ENCODE peak calls at places on chromosomes 16 and 17, in eight cellular contexts. I, K, M, L, F, H, Z and Q are unnamed samples.
A peak's percentile ranks its signal among the peaks of the same experiment; 100 is the strongest.

GRCh38 chr17:35214631-35215273 is 20.6 kb upstream of the SLC35G3 start:
- DNase-seq in I (no peak), K (no peak), M (no peak), L (no peak), F (no peak), H (no peak), Z (no peak), Q (no peak)

GRCh38 chr16:4544483-4544882 is 5.9 kb upstream of the CDIP1 start:
- DNase-seq in I (no peak), K (no peak), M (no peak), L (no peak), F (no peak), H (no peak), Z (no peak), Q (no peak)

GRCh38 chr16:2319606-2320005 is 20.9 kb downstream of the ABCA3 start:
- DNase-seq in I (no peak), K (no peak), M (no peak), L (no peak), F (no peak), H (no peak), Z (no peak), Q (no peak)

GRCh38 chr17:81518785-81519283 is 6.2 kb upstream of the ACTG1 start:
- DNase-seq in I (no peak), K (no peak), M (no peak), L (peak; percentile 63), F (no peak), H (peak; percentile 55), Z (peak; percentile 48), Q (no peak)

GRCh38 chr17:46031440-46031839 is 32.4 kb downstream of the STH start:
- DNase-seq in I (no peak), K (no peak), M (no peak), L (no peak), F (no peak), H (no peak), Z (no peak), Q (no peak)

GRCh38 chr17:68033636-68034451 is 1.7 kb upstream of the KPNA2 start:
- DNase-seq in I (peak; percentile 65), K (peak; percentile 65), M (peak; percentile 65), L (peak; percentile 37), F (peak; percentile 96), H (peak; percentile 90), Z (peak; percentile 93), Q (no peak)

GRCh38 chr17:63189082-63189481 is 223.0 kb downstream of the TANC2 start:
- DNase-seq in I (no peak), K (peak; percentile 78), M (peak; percentile 66), L (no peak), F (no peak), H (no peak), Z (no peak), Q (no peak)

GRCh38 chr16:657487-657886 is 8.3 kb downstream of the WDR90 start:
- DNase-seq in I (no peak), K (no peak), M (no peak), L (no peak), F (no peak), H (no peak), Z (no peak), Q (no peak)

GRCh38 chr16:10770907-10771306 is 27.3 kb downstream of the NUBP1 start:
- DNase-seq in I (no peak), K (no peak), M (no peak), L (no peak), F (no peak), H (no peak), Z (no peak), Q (no peak)

GRCh38 chr17:16446338-16446983 is 31.1 kb downstream of the TRPV2 start:
- DNase-seq in I (no peak), K (no peak), M (no peak), L (no peak), F (no peak), H (no peak), Z (no peak), Q (no peak)

GRCh38 chr17:63477471-63478440 is 895 bp downstream of the ACE start:
- DNase-seq in I (no peak), K (no peak), M (no peak), L (no peak), F (no peak), H (no peak), Z (no peak), Q (no peak)

GRCh38 chr17:37527249-37527851 is 37.7 kb downstream of the DUSP14 start:
- DNase-seq in I (no peak), K (peak; percentile 70), M (peak; percentile 66), L (peak; percentile 72), F (peak; percentile 9), H (peak; percentile 70), Z (peak; percentile 68), Q (no peak)

GRCh38 chr17:74873036-74873873 is 461 bp upstream of the FDXR start:
- DNase-seq in I (peak; percentile 99), K (peak; percentile 100), M (peak; percentile 100), L (peak; percentile 100), F (peak; percentile 99), H (peak; percentile 100), Z (peak; percentile 100), Q (peak; percentile 99)

GRCh38 chr17:13770702-13771101 is 169.0 kb upstream of the HS3ST3A1 start:
- DNase-seq in I (no peak), K (no peak), M (no peak), L (no peak), F (no peak), H (no peak), Z (no peak), Q (no peak)

GRCh38 chr16:31869511-31870201 is 4.0 kb upstream of the ZNF267 start:
- DNase-seq in I (peak; percentile 35), K (peak; percentile 92), M (peak; percentile 66), L (peak; percentile 85), F (no peak), H (no peak), Z (no peak), Q (peak; percentile 23)

GRCh38 chr17:49260011-49260921 is 29.7 kb upstream of the PHOSPHO1 start:
- DNase-seq in I (peak; percentile 37), K (peak; percentile 82), M (peak; percentile 90), L (no peak), F (peak; percentile 44), H (peak; percentile 85), Z (peak; percentile 82), Q (peak; percentile 21)

GRCh38 chr17:17200831-17201230 is 5.3 kb downstream of the PLD6 start:
- DNase-seq in I (no peak), K (peak; percentile 58), M (no peak), L (no peak), F (no peak), H (no peak), Z (no peak), Q (no peak)

GRCh38 chr16:50611995-50612848 is 64.0 kb downstream of the NKD1 start:
- DNase-seq in I (no peak), K (no peak), M (no peak), L (no peak), F (no peak), H (no peak), Z (no peak), Q (no peak)

GRCh38 chr16:50612849-50613198 is 64.6 kb downstream of the NKD1 start:
- DNase-seq in I (no peak), K (no peak), M (no peak), L (no peak), F (no peak), H (no peak), Z (no peak), Q (no peak)

GRCh38 chr16:50609049-50609832 is 61.0 kb downstream of the NKD1 start:
- DNase-seq in I (no peak), K (no peak), M (no peak), L (no peak), F (no peak), H (no peak), Z (no peak), Q (no peak)

GRCh38 chr16:50611332-50611934 is 63.2 kb downstream of the NKD1 start:
- DNase-seq in I (no peak), K (peak; percentile 6), M (peak; percentile 49), L (no peak), F (no peak), H (no peak), Z (no peak), Q (no peak)

GRCh38 chr16:50610331-50611262 is 62.4 kb downstream of the NKD1 start:
- DNase-seq in I (no peak), K (no peak), M (no peak), L (no peak), F (no peak), H (no peak), Z (peak; percentile 93), Q (no peak)
- TF ChIP-seq CTCF in I (no peak), K (no peak), M (no peak), L (no peak), F (peak; percentile 47), H (no peak), Z (peak; percentile 26), Q (no peak)

DNA sequence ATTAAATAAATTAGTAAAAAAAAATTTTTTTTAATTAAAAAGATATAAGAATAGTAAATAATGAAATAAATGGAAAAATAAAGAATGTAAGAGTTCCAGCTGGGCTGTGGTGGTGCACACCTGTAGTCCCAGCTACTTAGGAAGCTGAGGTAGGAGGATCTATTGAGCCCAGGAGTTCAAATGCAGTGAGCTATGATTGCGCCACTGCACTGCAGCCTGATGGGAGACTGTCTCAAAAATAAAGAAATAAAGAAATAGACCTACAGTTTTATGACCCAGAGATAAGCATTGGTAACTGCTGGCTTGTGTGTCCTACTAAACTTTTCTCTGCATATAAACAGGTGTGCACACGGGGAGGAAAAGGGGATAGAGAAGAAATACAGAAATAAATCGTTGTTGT is 7.8 kb upstream of the PDP2 start:
- DNase-seq in I (no peak), K (no peak), M (no peak), L (no peak), F (no peak), H (no peak), Z (no peak), Q (no peak)
- H3K4me3 ChIP-seq in I (peak overlapping the region; percentile 49), K (no peak overlapping the region), M (peak overlapping the region; percentile 47), L (peak overlapping the region; percentile 37), F (no peak overlapping the region), H (peak overlapping the region; percentile 23), Z (peak overlapping the region; percentile 40), Q (peak overlapping the region; percentile 51)

GRCh38 chr16:20798364-20798763 is 7.9 kb downstream of the ERI2 start:
- DNase-seq in I (no peak), K (peak; percentile 3), M (no peak), L (no peak), F (no peak), H (no peak), Z (no peak), Q (no peak)

GRCh38 chr16:20801278-20801677 is 5.0 kb downstream of the ERI2 start:
- DNase-seq in I (no peak), K (no peak), M (no peak), L (no peak), F (no peak), H (no peak), Z (no peak), Q (no peak)

GRCh38 chr16:20803192-20803560 is 3.1 kb downstream of the ERI2 start:
- DNase-seq in I (no peak), K (peak; percentile 15), M (peak; percentile 8), L (no peak), F (no peak), H (no peak), Z (no peak), Q (no peak)

GRCh38 chr16:20803561-20804214 is 2.6 kb downstream of the ERI2 start:
- DNase-seq in I (no peak), K (no peak), M (peak; percentile 4), L (no peak), F (no peak), H (no peak), Z (no peak), Q (no peak)

GRCh38 chr16:20799599-20799998 is 6.7 kb downstream of the ERI2 start:
- DNase-seq in I (no peak), K (peak; percentile 44), M (peak; percentile 39), L (peak; percentile 58), F (no peak), H (no peak), Z (peak; percentile 32), Q (no peak)
- TF ChIP-seq CTCF in I (peak; percentile 48), K (peak; percentile 50), M (peak; percentile 65), L (peak; percentile 85), F (peak; percentile 56), H (peak; percentile 52), Z (peak; percentile 62), Q (peak; percentile 19)

GRCh38 chr17:41511130-41511529 is 5.7 kb upstream of the KRT13 start:
- DNase-seq in I (no peak), K (no peak), M (no peak), L (no peak), F (no peak), H (no peak), Z (peak; percentile 36), Q (no peak)
- H3K4me3 ChIP-seq in I (no peak overlapping the region), K (no peak overlapping the region), M (no peak overlapping the region), L (no peak overlapping the region), F (no peak overlapping the region), H (no peak overlapping the region), Z (no peak overlapping the region), Q (no peak overlapping the region)